ENCODE peak calls at places on chromosome 14, in seven cellular contexts. One of them, this sample, is unnamed.

GRCh38 chr14:91417983-91418386 is 365 bp upstream of the CCDC88C start:
- DNase-seq in fibroblast of pulmonary artery: no peak
- DNase-seq in A172: no peak
- DNase-seq in ELF-1: no peak
- DNase-seq in adrenal gland: peak; percentile 23
- DNase-seq in NCI-H774: peak; percentile 80
- DNase-seq in amniotic stem cell: no peak
- DNase-seq in this sample: no peak

GRCh38 chr14:64536488-64537245 is 3.9 kb upstream of the HSPA2 start:
- DNase-seq in amniotic stem cell: no peak
- DNase-seq in ELF-1: no peak
- DNase-seq in fibroblast of pulmonary artery: peak; percentile 44
- DNase-seq in NCI-H774: no peak
- DNase-seq in adrenal gland: no peak
- DNase-seq in A172: peak; percentile 0
- DNase-seq in this sample: no peak

GRCh38 chr14:100911665-100912316 is 8.3 kb upstream of the RTL1 start:
- DNase-seq in fibroblast of pulmonary artery: no peak
- DNase-seq in ELF-1: no peak
- DNase-seq in NCI-H774: no peak
- DNase-seq in adrenal gland: no peak
- DNase-seq in amniotic stem cell: no peak
- DNase-seq in A172: no peak
- DNase-seq in this sample: no peak

GRCh38 chr14:103281496-103282231 is 52.4 kb upstream of the EIF5 start:
- DNase-seq in NCI-H774: no peak
- DNase-seq in adrenal gland: peak; percentile 56
- DNase-seq in amniotic stem cell: no peak
- DNase-seq in ELF-1: peak; percentile 92
- DNase-seq in A172: peak; percentile 28
- DNase-seq in fibroblast of pulmonary artery: peak; percentile 58
- DNase-seq in this sample: peak; percentile 21

GRCh38 chr14:50955373-50956043 is 11.2 kb upstream of the PYGL start:
- DNase-seq in adrenal gland: peak; percentile 96
- DNase-seq in ELF-1: peak; percentile 92
- DNase-seq in A172: peak; percentile 94
- DNase-seq in amniotic stem cell: peak; percentile 91
- DNase-seq in fibroblast of pulmonary artery: peak; percentile 88
- DNase-seq in NCI-H774: no peak
- DNase-seq in this sample: peak; percentile 93

GRCh38 chr14:55077155-55077554 is 25.7 kb downstream of the MAPK1IP1L start:
- DNase-seq in amniotic stem cell: no peak
- DNase-seq in adrenal gland: no peak
- DNase-seq in A172: no peak
- DNase-seq in NCI-H774: no peak
- DNase-seq in ELF-1: no peak
- DNase-seq in fibroblast of pulmonary artery: peak; percentile 42
- DNase-seq in this sample: no peak

GRCh38 chr14:95260537-95261440 is 58.9 kb downstream of the CLMN start:
- DNase-seq in NCI-H774: no peak
- DNase-seq in ELF-1: no peak
- DNase-seq in A172: no peak
- DNase-seq in amniotic stem cell: no peak
- DNase-seq in adrenal gland: no peak
- DNase-seq in fibroblast of pulmonary artery: peak; percentile 71
- DNase-seq in this sample: peak; percentile 63

GRCh38 chr14:85195872-85196477 is 334.0 kb upstream of the FLRT2 start:
- DNase-seq in ELF-1: no peak
- DNase-seq in amniotic stem cell: no peak
- DNase-seq in NCI-H774: no peak
- DNase-seq in adrenal gland: no peak
- DNase-seq in fibroblast of pulmonary artery: peak; percentile 43
- DNase-seq in A172: peak; percentile 1
- DNase-seq in this sample: peak; percentile 6

This sample was measured in fibroblast of the conjunctiva.